ENCODE peak calls at places on chromosomes 12 and 14, in six cellular contexts. One of them, this sample, is unnamed.
A peak's percentile ranks its signal among the peaks of the same experiment; 100 is the strongest.

GRCh38 chr12:103840399-103840880 is 594 bp downstream of the NT5DC3 start:
- DNase-seq in PC-3: peak; percentile 45
- DNase-seq in thyroid gland: peak; percentile 14
- DNase-seq in brain microvascular endothelial cell: no peak
- DNase-seq in astrocyte of the spinal cord: peak; percentile 31
- DNase-seq in fibroblast of the aortic adventitia: peak; percentile 18
- DNase-seq in this sample: peak; percentile 24

GRCh38 chr14:50122291-50122690 is 5.9 kb upstream of the VCPKMT start:
- DNase-seq in PC-3: no peak
- DNase-seq in thyroid gland: peak; percentile 76
- DNase-seq in brain microvascular endothelial cell: no peak
- DNase-seq in astrocyte of the spinal cord: no peak
- DNase-seq in fibroblast of the aortic adventitia: no peak
- DNase-seq in this sample: no peak

GRCh38 chr14:99026471-99026870 is 245.5 kb downstream of the BCL11B start:
- DNase-seq in PC-3: peak; percentile 9
- DNase-seq in thyroid gland: no peak
- DNase-seq in brain microvascular endothelial cell: no peak
- DNase-seq in astrocyte of the spinal cord: no peak
- DNase-seq in fibroblast of the aortic adventitia: no peak
- DNase-seq in this sample: no peak

GRCh38 chr12:1357171-1357570 is 237.2 kb downstream of the FBXL14 start:
- DNase-seq in PC-3: no peak
- DNase-seq in thyroid gland: no peak
- DNase-seq in brain microvascular endothelial cell: peak; percentile 64
- DNase-seq in astrocyte of the spinal cord: peak; percentile 31
- DNase-seq in fibroblast of the aortic adventitia: peak; percentile 18
- DNase-seq in this sample: peak; percentile 62

GRCh38 chr12:288687-289086 is 26.1 kb upstream of the SLC6A13 start:
- DNase-seq in PC-3: no peak
- DNase-seq in thyroid gland: no peak
- DNase-seq in brain microvascular endothelial cell: peak; percentile 64
- DNase-seq in astrocyte of the spinal cord: peak; percentile 72
- DNase-seq in fibroblast of the aortic adventitia: peak; percentile 81
- DNase-seq in this sample: no peak

GRCh38 chr14:39731912-39732311 is 299.7 kb upstream of the FBXO33 start:
- DNase-seq in PC-3: peak; percentile 21
- DNase-seq in thyroid gland: no peak
- DNase-seq in brain microvascular endothelial cell: no peak
- DNase-seq in astrocyte of the spinal cord: no peak
- DNase-seq in fibroblast of the aortic adventitia: no peak
- DNase-seq in this sample: no peak

GRCh38 chr12:94589591-94590001 is 60.8 kb downstream of the TMCC3 start:
- DNase-seq in PC-3: peak; percentile 67
- DNase-seq in thyroid gland: no peak
- DNase-seq in brain microvascular endothelial cell: no peak
- DNase-seq in astrocyte of the spinal cord: no peak
- DNase-seq in fibroblast of the aortic adventitia: no peak
- DNase-seq in this sample: no peak

GRCh38 chr14:56349942-56350341 is 229.7 kb upstream of the TMEM260 start:
- DNase-seq in PC-3: no peak
- DNase-seq in thyroid gland: no peak
- DNase-seq in brain microvascular endothelial cell: no peak
- DNase-seq in astrocyte of the spinal cord: no peak
- DNase-seq in fibroblast of the aortic adventitia: no peak
- DNase-seq in this sample: no peak

GRCh38 chr12:51886021-51886710 is 1.7 kb upstream of the ANKRD33 start:
- DNase-seq in PC-3: peak; percentile 83
- DNase-seq in thyroid gland: peak; percentile 41
- DNase-seq in brain microvascular endothelial cell: peak; percentile 96
- DNase-seq in astrocyte of the spinal cord: peak; percentile 90
- DNase-seq in fibroblast of the aortic adventitia: peak; percentile 94
- DNase-seq in this sample: peak; percentile 99

GRCh38 chr12:26126340-26127284 is 1.8 kb upstream of the BHLHE41 start:
- DNase-seq in PC-3: peak; percentile 94
- DNase-seq in thyroid gland: peak; percentile 91
- DNase-seq in brain microvascular endothelial cell: peak; percentile 68
- DNase-seq in astrocyte of the spinal cord: peak; percentile 83
- DNase-seq in fibroblast of the aortic adventitia: peak; percentile 73
- DNase-seq in this sample: peak; percentile 82

GRCh38 chr14:95418858-95419257 is 97.6 kb downstream of the SYNE3 start:
- DNase-seq in PC-3: no peak
- DNase-seq in thyroid gland: no peak
- DNase-seq in brain microvascular endothelial cell: no peak
- DNase-seq in astrocyte of the spinal cord: no peak
- DNase-seq in fibroblast of the aortic adventitia: no peak
- DNase-seq in this sample: no peak

GRCh38 chr12:45553204-45553603 is 176.3 kb upstream of the ARID2 start:
- DNase-seq in PC-3: peak; percentile 25
- DNase-seq in thyroid gland: no peak
- DNase-seq in brain microvascular endothelial cell: no peak
- DNase-seq in astrocyte of the spinal cord: no peak
- DNase-seq in fibroblast of the aortic adventitia: no peak
- DNase-seq in this sample: peak; percentile 39

GRCh38 chr14:96385385-96385784 is 6.5 kb upstream of the AK7 start:
- DNase-seq in PC-3: no peak
- DNase-seq in thyroid gland: no peak
- DNase-seq in brain microvascular endothelial cell: no peak
- DNase-seq in astrocyte of the spinal cord: no peak
- DNase-seq in fibroblast of the aortic adventitia: no peak
- DNase-seq in this sample: no peak

GRCh38 chr14:30058401-30058800 is 130.8 kb upstream of the PRKD1 start:
- DNase-seq in PC-3: no peak
- DNase-seq in thyroid gland: no peak
- DNase-seq in brain microvascular endothelial cell: no peak
- DNase-seq in astrocyte of the spinal cord: no peak
- DNase-seq in fibroblast of the aortic adventitia: peak; percentile 16
- DNase-seq in this sample: peak; percentile 16

DNA sequence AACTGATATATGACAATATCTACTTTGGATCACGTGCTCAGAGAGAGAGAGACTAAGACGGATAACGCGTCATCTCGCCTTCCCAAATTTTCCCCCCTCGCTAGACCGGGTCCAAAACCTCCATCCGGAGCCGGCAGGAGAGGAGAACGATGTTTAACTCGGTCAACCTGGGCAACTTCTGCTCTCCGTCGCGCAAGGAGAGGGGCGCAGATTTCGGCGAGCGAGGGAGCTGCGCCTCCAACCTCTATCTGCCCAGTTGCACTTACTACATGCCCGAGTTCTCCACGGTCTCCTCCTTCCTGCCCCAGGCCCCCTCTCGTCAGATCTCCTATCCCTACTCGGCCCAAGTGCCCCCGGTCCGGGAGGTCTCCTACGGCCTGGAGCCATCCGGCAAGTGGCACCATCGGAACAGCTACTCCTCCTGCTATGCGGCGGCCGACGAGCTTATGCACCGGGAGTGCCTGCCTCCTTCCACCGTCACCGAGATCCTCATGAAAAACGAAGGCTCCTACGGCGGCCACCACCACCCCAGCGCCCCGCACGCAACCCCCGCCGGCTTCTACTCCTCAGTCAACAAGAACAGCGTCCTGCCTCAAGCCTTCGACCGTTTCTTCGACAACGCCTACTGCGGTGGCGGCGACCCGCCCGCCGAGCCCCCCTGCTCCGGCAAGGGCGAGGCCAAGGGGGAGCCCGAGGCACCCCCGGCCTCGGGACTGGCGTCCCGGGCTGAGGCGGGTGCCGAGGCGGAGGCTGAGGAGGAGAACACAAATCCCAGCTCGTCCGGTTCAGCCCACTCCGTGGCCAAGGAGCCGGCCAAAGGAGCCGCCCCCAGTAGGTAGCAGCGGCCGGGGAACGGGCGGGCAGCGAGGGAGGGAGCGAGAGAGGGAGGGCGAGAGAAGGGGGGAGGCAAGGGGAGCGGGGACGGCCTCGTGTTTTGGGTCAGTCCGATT is at the start of gene HOXC11:
- DNase-seq in PC-3: peak; percentile 12
- DNase-seq in thyroid gland: no peak
- DNase-seq in brain microvascular endothelial cell: no peak
- DNase-seq in astrocyte of the spinal cord: no peak
- DNase-seq in fibroblast of the aortic adventitia: no peak
- DNase-seq in this sample: peak; percentile 75
- H3K4me3 ChIP-seq in PC-3: peak within 1 kb of the TSS; percentile 75
- H3K4me3 ChIP-seq in thyroid gland: no peak within 1 kb of the TSS
- H3K4me3 ChIP-seq in brain microvascular endothelial cell: no peak within 1 kb of the TSS
- H3K4me3 ChIP-seq in astrocyte of the spinal cord: no peak within 1 kb of the TSS
- H3K4me3 ChIP-seq in fibroblast of the aortic adventitia: no peak within 1 kb of the TSS
- H3K4me3 ChIP-seq in this sample: peak within 1 kb of the TSS; percentile 55

DNA sequence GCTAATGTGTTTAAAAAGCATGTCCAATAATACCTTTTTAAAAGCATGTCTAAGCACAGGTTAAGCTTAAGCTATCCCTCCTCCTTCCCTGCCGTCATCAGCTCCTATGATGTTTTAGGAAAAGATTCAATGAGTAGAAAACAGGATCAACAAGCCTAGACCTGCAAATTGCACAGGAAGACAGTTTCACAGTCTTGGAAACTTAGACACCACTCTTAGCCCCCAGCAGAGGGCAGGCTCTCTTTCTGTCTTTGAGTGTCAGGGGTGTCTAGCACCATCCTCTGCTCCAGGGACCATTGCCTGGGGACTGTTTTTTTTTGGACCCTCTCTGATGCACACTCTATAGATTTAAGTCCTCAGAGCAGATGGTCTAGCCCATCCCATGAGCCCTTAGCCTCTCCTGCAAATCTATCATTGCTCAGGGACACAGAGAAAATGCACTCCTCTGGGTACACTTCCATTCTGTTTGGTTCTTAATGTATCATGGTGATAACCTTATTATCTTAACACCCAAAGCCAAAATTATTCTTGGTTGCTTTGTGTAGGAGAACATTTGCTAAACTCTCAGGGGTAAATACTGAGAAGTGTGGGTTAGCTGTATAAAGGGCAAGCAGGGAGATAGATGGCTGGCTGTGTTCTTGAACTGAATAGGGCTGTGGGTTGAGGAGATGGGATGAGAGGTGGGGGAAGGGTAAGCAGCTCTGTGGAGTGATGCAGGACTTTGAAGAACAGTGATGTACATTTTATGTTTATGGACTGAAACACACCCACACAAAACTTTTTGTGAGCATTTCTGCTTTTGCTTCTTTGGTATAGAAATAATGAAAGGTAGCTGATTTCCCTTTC is 259.9 kb upstream of the DDHD1 start:
- DNase-seq in PC-3: peak; percentile 45
- DNase-seq in thyroid gland: no peak
- DNase-seq in brain microvascular endothelial cell: no peak
- DNase-seq in astrocyte of the spinal cord: no peak
- DNase-seq in fibroblast of the aortic adventitia: no peak
- DNase-seq in this sample: no peak
- TF ChIP-seq CTCF in PC-3: peak; percentile 77
- TF ChIP-seq CTCF in thyroid gland: peak; percentile 15
- TF ChIP-seq CTCF in brain microvascular endothelial cell: peak; percentile 71
- TF ChIP-seq CTCF in astrocyte of the spinal cord: peak; percentile 58
- TF ChIP-seq CTCF in fibroblast of the aortic adventitia: peak; percentile 45
- TF ChIP-seq CTCF in this sample: peak; percentile 44

GRCh38 chr14:100586153-100586519 is 1.1 kb downstream of the BEGAIN start:
- DNase-seq in PC-3: no peak
- DNase-seq in thyroid gland: no peak
- DNase-seq in brain microvascular endothelial cell: no peak
- DNase-seq in astrocyte of the spinal cord: no peak
- DNase-seq in fibroblast of the aortic adventitia: no peak
- DNase-seq in this sample: no peak
- H3K4me3 ChIP-seq in PC-3: peak overlapping the region; percentile 72
- H3K4me3 ChIP-seq in thyroid gland: no peak overlapping the region
- H3K4me3 ChIP-seq in brain microvascular endothelial cell: peak overlapping the region; percentile 47
- H3K4me3 ChIP-seq in astrocyte of the spinal cord: peak overlapping the region; percentile 27
- H3K4me3 ChIP-seq in fibroblast of the aortic adventitia: peak overlapping the region; percentile 48
- H3K4me3 ChIP-seq in this sample: peak overlapping the region; percentile 48

GRCh38 chr14:58193542-58193941 is 6.4 kb upstream of the ACTR10 start:
- DNase-seq in PC-3: peak; percentile 33
- DNase-seq in thyroid gland: no peak
- DNase-seq in brain microvascular endothelial cell: no peak
- DNase-seq in astrocyte of the spinal cord: no peak
- DNase-seq in fibroblast of the aortic adventitia: no peak
- DNase-seq in this sample: peak; percentile 17
- TF ChIP-seq CTCF in PC-3: no peak
- TF ChIP-seq CTCF in thyroid gland: no peak
- TF ChIP-seq CTCF in brain microvascular endothelial cell: no peak
- TF ChIP-seq CTCF in astrocyte of the spinal cord: no peak
- TF ChIP-seq CTCF in fibroblast of the aortic adventitia: no peak
- TF ChIP-seq CTCF in this sample: no peak

This sample was measured in foreskin fibroblast.